ENCODE peak calls at places on chromosomes 3 and 15, in eight cellular contexts. G, Y, T, V, W, H, S and U are unnamed samples.

GRCh38 chr3:42696356-42697301 is 6.0 kb downstream of the HHATL start:
- DNase-seq in S (no peak), W (no peak), Y (no peak), T (no peak), V (no peak), H (no peak), G (no peak), U (no peak)

GRCh38 chr3:1082024-1082633 is 10.7 kb upstream of the CNTN6 start:
- DNase-seq in H (peak), W (no peak), Y (peak), V (no peak), S (peak), T (peak), G (peak), U (peak)

GRCh38 chr3:9553021-9553948 is at the start of gene LHFPL4:
- DNase-seq in T (no peak), Y (no peak), S (no peak), G (peak), H (no peak), W (no peak), V (no peak), U (no peak)

GRCh38 chr15:74201656-74202420 is 749 bp downstream of the STRA6 start:
- DNase-seq in T (no peak), G (no peak), S (no peak), H (peak), V (no peak), Y (no peak), W (no peak), U (no peak)

GRCh38 chr3:31225923-31226322 is 306.8 kb upstream of the STT3B start:
- DNase-seq in G (no peak), W (no peak), Y (peak), V (no peak), T (no peak), S (no peak), H (no peak), U (no peak)

GRCh38 chr15:39501366-39501765 is 79.5 kb upstream of the THBS1 start:
- DNase-seq in G (no peak), Y (no peak), V (no peak), H (no peak), S (peak), T (no peak), W (no peak), U (peak)

GRCh38 chr3:58668247-58668646 is 1.7 kb upstream of the FAM3D start:
- DNase-seq in S (no peak), T (no peak), H (no peak), V (no peak), Y (no peak), W (no peak), G (no peak), U (no peak)

GRCh38 chr15:75591655-75592364 is 12.7 kb upstream of the PTPN9 start:
- DNase-seq in W (no peak), G (no peak), V (no peak), S (peak), T (no peak), H (no peak), Y (no peak), U (no peak)

GRCh38 chr3:143070977-143071551 is 48.5 kb upstream of the CHST2 start:
- DNase-seq in Y (no peak), W (peak), S (no peak), G (no peak), H (peak), V (no peak), T (no peak), U (peak)

GRCh38 chr3:31670136-31670535 is 137.4 kb downstream of the STT3B start:
- DNase-seq in G (no peak), W (no peak), Y (peak), V (no peak), S (no peak), H (no peak), T (no peak), U (no peak)

GRCh38 chr3:66397745-66398144 is 103.1 kb downstream of the LRIG1 start:
- DNase-seq in W (no peak), Y (peak), G (no peak), S (no peak), H (no peak), V (no peak), T (no peak), U (no peak)

GRCh38 chr3:165954171-165954570 is 116.9 kb upstream of the BCHE start:
- DNase-seq in H (no peak), V (no peak), G (no peak), Y (no peak), T (no peak), S (no peak), W (no peak), U (no peak)

GRCh38 chr3:39038165-39038564 is 13.6 kb downstream of the SCN11A start:
- DNase-seq in T (no peak), G (no peak), W (no peak), V (no peak), Y (no peak), S (no peak), H (peak), U (peak)

GRCh38 chr3:99041747-99042146 is 140.3 kb upstream of the DCBLD2 start:
- DNase-seq in V (no peak), W (no peak), G (no peak), T (no peak), Y (no peak), H (no peak), S (no peak), U (no peak)

GRCh38 chr3:190076138-190076537 is 44.6 kb downstream of the P3H2 start:
- DNase-seq in V (no peak), T (no peak), W (no peak), G (no peak), H (no peak), S (no peak), Y (no peak), U (no peak)

GRCh38 chr15:89023311-89023961 is 64.8 kb upstream of the ABHD2 start:
- DNase-seq in G (no peak), W (no peak), V (no peak), H (no peak), T (no peak), Y (no peak), S (no peak), U (no peak)

GRCh38 chr15:25739687-25740121 is 123.4 kb downstream of the ATP10A start:
- DNase-seq in S (peak), H (peak), V (no peak), W (no peak), T (no peak), G (peak), Y (peak), U (peak)

DNA sequence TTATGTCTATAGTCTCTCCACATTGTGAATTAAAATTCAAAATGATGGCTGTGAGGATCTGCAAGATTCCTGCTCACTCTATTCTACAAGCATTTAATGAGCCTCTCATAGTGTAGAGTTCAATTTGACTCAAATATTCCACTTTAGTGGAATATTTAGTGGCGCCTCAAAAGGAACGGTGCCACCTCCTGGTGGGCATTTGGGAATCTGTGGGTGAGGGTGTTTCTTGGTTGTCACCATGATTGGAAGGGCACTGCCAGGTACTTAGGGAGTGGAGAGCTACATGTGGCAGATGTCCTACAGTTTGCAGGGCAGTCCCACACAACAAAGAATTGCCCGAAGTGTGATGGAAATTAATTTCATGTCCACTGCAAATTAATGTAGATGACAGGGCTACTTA is 21.5 kb upstream of the KCNMB3 start:
- DNase-seq in G (no peak), W (no peak), T (no peak), H (no peak), S (no peak), Y (no peak), V (no peak), U (no peak)
- TF ChIP-seq CTCF in G (peak), W (peak), T (no peak), H (peak), S (peak), Y (peak), V (no peak), U (peak)

GRCh38 chr3:156553705-156554356 is 1.1 kb downstream of the SSR3 start:
- DNase-seq in H (peak), W (no peak), S (no peak), V (no peak), T (no peak), G (no peak), Y (peak), U (no peak)

GRCh38 chr3:156551746-156552145 is 3.2 kb downstream of the SSR3 start:
- DNase-seq in W (no peak), H (peak), Y (no peak), S (no peak), V (no peak), G (no peak), T (no peak), U (peak)

GRCh38 chr3:156552973-156553372 is 1.9 kb downstream of the SSR3 start:
- DNase-seq in V (no peak), Y (no peak), G (no peak), T (no peak), S (no peak), H (no peak), W (no peak), U (no peak)

GRCh38 chr3:156554515-156554841 is 439 bp downstream of the SSR3 start:
- DNase-seq in W (no peak), S (no peak), H (no peak), V (no peak), G (no peak), T (no peak), Y (no peak), U (no peak)

GRCh38 chr3:156554842-156555687 is at the start of gene SSR3:
- DNase-seq in Y (peak), W (peak), S (peak), V (peak), G (peak), T (peak), H (peak), U (peak)
- TF ChIP-seq CTCF in Y (no peak), W (no peak), S (no peak), V (no peak), G (peak), T (peak), H (peak), U (no peak)

DNA sequence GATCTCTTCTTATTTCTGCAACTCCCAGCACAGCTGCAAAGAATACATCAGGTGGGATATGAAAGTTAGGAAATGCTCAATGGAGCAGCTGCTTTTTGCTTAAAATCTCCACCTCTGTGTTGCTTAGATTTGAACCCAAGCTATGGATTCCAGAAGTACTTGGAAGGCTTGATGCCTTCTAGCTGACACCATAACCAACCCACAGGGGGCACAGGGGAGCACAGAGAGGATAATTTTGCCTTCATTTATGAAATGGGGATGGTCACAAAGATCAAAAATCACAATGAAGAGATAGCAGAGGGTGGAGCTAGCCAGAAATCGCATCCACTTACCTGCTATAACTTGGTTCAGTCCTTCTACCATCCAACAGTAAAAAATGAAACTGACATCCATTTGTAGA is 75.7 kb downstream of the DUT start:
- DNase-seq in Y (peak), W (no peak), V (no peak), H (no peak), G (no peak), S (no peak), T (no peak), U (no peak)
- TF ChIP-seq CTCF in Y (peak), W (peak), V (no peak), H (peak), G (peak), S (peak), T (no peak), U (peak)

DNA sequence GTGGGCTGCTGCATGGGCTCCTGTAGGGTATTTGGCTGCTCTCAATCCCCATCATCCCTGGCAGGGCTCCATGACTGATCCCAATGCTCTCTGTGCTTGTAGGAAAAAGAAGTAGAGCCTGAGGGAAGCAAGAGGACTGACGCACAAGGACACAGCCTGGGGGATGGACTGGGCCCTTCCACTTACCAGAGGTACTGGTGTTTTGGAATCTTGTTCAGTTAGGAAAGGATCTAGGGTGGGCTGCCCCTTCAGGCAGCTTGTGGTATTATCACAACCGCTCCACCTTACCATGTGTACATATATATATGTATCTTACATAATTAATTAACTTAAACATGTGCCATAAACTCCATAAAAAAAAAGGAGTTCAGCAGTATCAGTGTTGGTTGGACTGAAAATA is 1.3 kb downstream of the SLC28A2 start:
- DNase-seq in V (no peak), W (no peak), T (no peak), G (peak), H (no peak), Y (peak), S (no peak), U (no peak)
- TF ChIP-seq CTCF in V (no peak), W (peak), T (no peak), G (peak), H (peak), Y (peak), S (peak), U (peak)

DNA sequence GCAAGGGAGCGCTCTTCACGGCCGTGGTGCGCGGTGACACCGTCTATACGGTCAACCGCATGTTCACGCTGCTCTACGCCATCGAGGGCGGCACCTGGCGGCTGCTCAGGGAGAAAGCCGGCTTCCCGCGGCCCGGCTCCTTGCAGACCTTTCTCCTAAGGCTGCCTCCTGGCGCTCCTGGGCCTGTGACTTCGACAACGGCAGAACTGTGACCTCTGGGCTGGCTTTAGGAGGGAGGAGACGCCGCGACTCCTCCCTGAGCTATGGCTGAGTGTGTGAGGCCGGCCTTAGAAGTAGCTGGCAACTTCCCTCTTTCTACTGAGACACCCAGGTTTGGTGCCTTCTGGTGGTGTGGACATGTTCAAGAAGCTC is 1.4 kb downstream of the KBTBD13 start:
- DNase-seq in T (peak), V (peak), Y (peak), W (no peak), S (peak), H (peak), G (peak), U (no peak)
- TF ChIP-seq CTCF in T (peak), V (peak), Y (no peak), W (peak), S (peak), H (peak), G (peak), U (peak)

GRCh38 chr3:71397046-71397445 is 186.5 kb downstream of the FOXP1 start:
- DNase-seq in W (no peak), T (peak), V (no peak), H (no peak), Y (peak), G (peak), S (peak), U (no peak)
- TF ChIP-seq CTCF in W (peak), T (peak), V (peak), H (peak), Y (peak), G (peak), S (peak), U (peak)

GRCh38 chr15:100158368-100158767 is 183.4 kb downstream of the ADAMTS17 start:
- DNase-seq in W (no peak), H (no peak), G (peak), S (peak), Y (no peak), V (no peak), T (no peak), U (no peak)
- TF ChIP-seq CTCF in W (no peak), H (no peak), G (no peak), S (no peak), Y (no peak), V (no peak), T (no peak), U (no peak)